ENCODE peak calls at places on chromosomes 16 and 17, in five cellular contexts. M is stimulated activated CD4-positive, alpha-beta T cell treated with anti-CD3 and anti-CD28 coated beads, Interleukin-4, amount 100 ng/mL, for 48 hours; O is T-cell; Q is adrenal gland; P is T-helper 1 cell. Z is an unnamed sample.

GRCh38 chr16:71499775-71500364 is 10.7 kb upstream of the ZNF19 start:
- DNase-seq in M (peak; percentile 22), O (peak; percentile 26), Q (peak; percentile 26), P (peak; percentile 26), Z (peak; percentile 28)

GRCh38 chr16:68083861-68084503 is 1.2 kb upstream of the NFATC3 start:
- DNase-seq in M (no peak), O (no peak), Q (no peak), P (no peak), Z (no peak)

GRCh38 chr16:74485916-74486315 is 64.6 kb upstream of the CLEC18B start:
- DNase-seq in M (no peak), O (no peak), Q (no peak), P (no peak), Z (no peak)

GRCh38 chr17:43591750-43592562 is 45.8 kb upstream of the ETV4 start:
- DNase-seq in M (no peak), O (no peak), Q (peak; percentile 48), P (no peak), Z (peak; percentile 79)

GRCh38 chr17:4319221-4319620 is 47.3 kb downstream of the UBE2G1 start:
- DNase-seq in M (no peak), O (no peak), Q (no peak), P (no peak), Z (no peak)

GRCh38 chr17:73151888-73152633 is 12.7 kb upstream of the SSTR2 start:
- DNase-seq in M (no peak), O (no peak), Q (no peak), P (no peak), Z (no peak)

GRCh38 chr17:80842456-80843053 is 149.1 kb upstream of the CHMP6 start:
- DNase-seq in M (no peak), O (no peak), Q (no peak), P (no peak), Z (no peak)

GRCh38 chr16:65071371-65072311 is 50.2 kb downstream of the CDH11 start:
- DNase-seq in M (no peak), O (no peak), Q (peak; percentile 33), P (no peak), Z (no peak)

GRCh38 chr16:13999895-14000425 is 71.2 kb upstream of the MRTFB start:
- DNase-seq in M (no peak), O (no peak), Q (no peak), P (no peak), Z (no peak)

GRCh38 chr17:62392908-62393307 is 12.6 kb downstream of the EFCAB3 start:
- DNase-seq in M (no peak), O (no peak), Q (no peak), P (no peak), Z (no peak)

GRCh38 chr16:10441726-10442125 is 55.9 kb downstream of the ATF7IP2 start:
- DNase-seq in M (no peak), O (no peak), Q (no peak), P (no peak), Z (no peak)

GRCh38 chr17:28018439-28019070 is 23.9 kb upstream of the NLK start:
- DNase-seq in M (no peak), O (no peak), Q (peak; percentile 82), P (no peak), Z (peak; percentile 57)